ENCODE peak calls at places on chromosome 22, in seven cellular contexts. One of them, this sample, is unnamed.

GRCh38 chr22:22076937-22077703 is 94.5 kb upstream of the TOP3B start:
- DNase-seq in MCF 10A: peak; percentile 73
- DNase-seq in iris pigment epithelial cell: peak; percentile 52
- DNase-seq in PC-3: peak; percentile 38
- DNase-seq in stimulated activated CD4-positive, alpha-beta T cell treated with anti-CD3 and anti-CD28 coated beads, Interleukin-2, amount 100 ng/mL, for 48 hours: no peak
- DNase-seq in SW 1271: no peak
- DNase-seq in amygdala: no peak
- DNase-seq in this sample: no peak

GRCh38 chr22:35115515-35115914 is 49.6 kb downstream of the ISX start:
- DNase-seq in iris pigment epithelial cell: no peak
- DNase-seq in amygdala: no peak
- DNase-seq in stimulated activated CD4-positive, alpha-beta T cell treated with anti-CD3 and anti-CD28 coated beads, Interleukin-2, amount 100 ng/mL, for 48 hours: no peak
- DNase-seq in PC-3: no peak
- DNase-seq in SW 1271: no peak
- DNase-seq in MCF 10A: no peak
- DNase-seq in this sample: no peak

GRCh38 chr22:50089231-50090140 is at the start of gene MOV10L1:
- DNase-seq in iris pigment epithelial cell: peak; percentile 24
- DNase-seq in amygdala: no peak
- DNase-seq in SW 1271: no peak
- DNase-seq in MCF 10A: no peak
- DNase-seq in stimulated activated CD4-positive, alpha-beta T cell treated with anti-CD3 and anti-CD28 coated beads, Interleukin-2, amount 100 ng/mL, for 48 hours: no peak
- DNase-seq in PC-3: no peak
- DNase-seq in this sample: no peak

GRCh38 chr22:36871669-36872081 is 10.9 kb downstream of the NCF4 start:
- DNase-seq in amygdala: no peak
- DNase-seq in MCF 10A: peak; percentile 78
- DNase-seq in SW 1271: no peak
- DNase-seq in stimulated activated CD4-positive, alpha-beta T cell treated with anti-CD3 and anti-CD28 coated beads, Interleukin-2, amount 100 ng/mL, for 48 hours: no peak
- DNase-seq in iris pigment epithelial cell: no peak
- DNase-seq in PC-3: peak; percentile 78
- DNase-seq in this sample: no peak

GRCh38 chr22:36323182-36323854 is 64.4 kb downstream of the MYH9 start:
- DNase-seq in PC-3: no peak
- DNase-seq in amygdala: peak; percentile 39
- DNase-seq in SW 1271: no peak
- DNase-seq in MCF 10A: no peak
- DNase-seq in stimulated activated CD4-positive, alpha-beta T cell treated with anti-CD3 and anti-CD28 coated beads, Interleukin-2, amount 100 ng/mL, for 48 hours: no peak
- DNase-seq in iris pigment epithelial cell: peak; percentile 67
- DNase-seq in this sample: peak; percentile 71

GRCh38 chr22:36790648-36791047 is 14.7 kb upstream of the IFT27 start:
- DNase-seq in SW 1271: no peak
- DNase-seq in stimulated activated CD4-positive, alpha-beta T cell treated with anti-CD3 and anti-CD28 coated beads, Interleukin-2, amount 100 ng/mL, for 48 hours: peak; percentile 26
- DNase-seq in PC-3: no peak
- DNase-seq in amygdala: no peak
- DNase-seq in MCF 10A: no peak
- DNase-seq in iris pigment epithelial cell: no peak
- DNase-seq in this sample: no peak

GRCh38 chr22:21669026-21669425 is 3.2 kb downstream of the PPIL2 start:
- DNase-seq in PC-3: peak; percentile 55
- DNase-seq in iris pigment epithelial cell: no peak
- DNase-seq in MCF 10A: no peak
- DNase-seq in SW 1271: no peak
- DNase-seq in amygdala: no peak
- DNase-seq in stimulated activated CD4-positive, alpha-beta T cell treated with anti-CD3 and anti-CD28 coated beads, Interleukin-2, amount 100 ng/mL, for 48 hours: no peak
- DNase-seq in this sample: no peak

GRCh38 chr22:19361501-19362103 is 69.9 kb downstream of the HIRA start:
- DNase-seq in amygdala: no peak
- DNase-seq in stimulated activated CD4-positive, alpha-beta T cell treated with anti-CD3 and anti-CD28 coated beads, Interleukin-2, amount 100 ng/mL, for 48 hours: no peak
- DNase-seq in SW 1271: no peak
- DNase-seq in iris pigment epithelial cell: peak; percentile 12
- DNase-seq in PC-3: no peak
- DNase-seq in MCF 10A: no peak
- DNase-seq in this sample: no peak

GRCh38 chr22:37627545-37627944 is 11.9 kb upstream of the SH3BP1 start:
- DNase-seq in MCF 10A: no peak
- DNase-seq in iris pigment epithelial cell: no peak
- DNase-seq in PC-3: no peak
- DNase-seq in amygdala: no peak
- DNase-seq in SW 1271: no peak
- DNase-seq in stimulated activated CD4-positive, alpha-beta T cell treated with anti-CD3 and anti-CD28 coated beads, Interleukin-2, amount 100 ng/mL, for 48 hours: no peak
- DNase-seq in this sample: no peak

GRCh38 chr22:19783531-19784395 is 23.2 kb downstream of the TBX1 start:
- DNase-seq in MCF 10A: no peak
- DNase-seq in stimulated activated CD4-positive, alpha-beta T cell treated with anti-CD3 and anti-CD28 coated beads, Interleukin-2, amount 100 ng/mL, for 48 hours: no peak
- DNase-seq in PC-3: no peak
- DNase-seq in iris pigment epithelial cell: no peak
- DNase-seq in SW 1271: no peak
- DNase-seq in amygdala: no peak
- DNase-seq in this sample: no peak

GRCh38 chr22:47534150-47535133 is 772.0 kb downstream of the TBC1D22A start:
- DNase-seq in SW 1271: no peak
- DNase-seq in PC-3: no peak
- DNase-seq in iris pigment epithelial cell: no peak
- DNase-seq in MCF 10A: no peak
- DNase-seq in amygdala: no peak
- DNase-seq in stimulated activated CD4-positive, alpha-beta T cell treated with anti-CD3 and anti-CD28 coated beads, Interleukin-2, amount 100 ng/mL, for 48 hours: no peak
- DNase-seq in this sample: no peak

GRCh38 chr22:32557424-32557823 is 82.8 kb downstream of the FBXO7 start:
- DNase-seq in stimulated activated CD4-positive, alpha-beta T cell treated with anti-CD3 and anti-CD28 coated beads, Interleukin-2, amount 100 ng/mL, for 48 hours: no peak
- DNase-seq in iris pigment epithelial cell: no peak
- DNase-seq in PC-3: no peak
- DNase-seq in MCF 10A: no peak
- DNase-seq in SW 1271: no peak
- DNase-seq in amygdala: no peak
- DNase-seq in this sample: peak; percentile 84

GRCh38 chr22:31277741-31278642 is 14.3 kb downstream of the PIK3IP1 start:
- DNase-seq in stimulated activated CD4-positive, alpha-beta T cell treated with anti-CD3 and anti-CD28 coated beads, Interleukin-2, amount 100 ng/mL, for 48 hours: no peak
- DNase-seq in PC-3: no peak
- DNase-seq in MCF 10A: no peak
- DNase-seq in SW 1271: no peak
- DNase-seq in amygdala: no peak
- DNase-seq in iris pigment epithelial cell: no peak
- DNase-seq in this sample: no peak

GRCh38 chr22:39129746-39130145 is 22.7 kb downstream of the CBX7 start:
- DNase-seq in iris pigment epithelial cell: no peak
- DNase-seq in SW 1271: no peak
- DNase-seq in PC-3: no peak
- DNase-seq in MCF 10A: no peak
- DNase-seq in stimulated activated CD4-positive, alpha-beta T cell treated with anti-CD3 and anti-CD28 coated beads, Interleukin-2, amount 100 ng/mL, for 48 hours: no peak
- DNase-seq in amygdala: no peak
- DNase-seq in this sample: no peak

GRCh38 chr22:27799334-27800249 is 2.0 kb downstream of the MN1 start:
- DNase-seq in PC-3: peak; percentile 22
- DNase-seq in SW 1271: no peak
- DNase-seq in MCF 10A: peak; percentile 22
- DNase-seq in amygdala: no peak
- DNase-seq in stimulated activated CD4-positive, alpha-beta T cell treated with anti-CD3 and anti-CD28 coated beads, Interleukin-2, amount 100 ng/mL, for 48 hours: no peak
- DNase-seq in iris pigment epithelial cell: peak; percentile 11
- DNase-seq in this sample: peak; percentile 50

GRCh38 chr22:22558071-22558971 is 744 bp downstream of the PRAME start:
- DNase-seq in SW 1271: no peak
- DNase-seq in stimulated activated CD4-positive, alpha-beta T cell treated with anti-CD3 and anti-CD28 coated beads, Interleukin-2, amount 100 ng/mL, for 48 hours: no peak
- DNase-seq in MCF 10A: no peak
- DNase-seq in iris pigment epithelial cell: no peak
- DNase-seq in amygdala: no peak
- DNase-seq in PC-3: no peak
- DNase-seq in this sample: no peak

GRCh38 chr22:30485362-30485988 is 13.7 kb upstream of the SEC14L3 start:
- DNase-seq in iris pigment epithelial cell: peak; percentile 26
- DNase-seq in MCF 10A: peak; percentile 64
- DNase-seq in stimulated activated CD4-positive, alpha-beta T cell treated with anti-CD3 and anti-CD28 coated beads, Interleukin-2, amount 100 ng/mL, for 48 hours: peak; percentile 78
- DNase-seq in SW 1271: no peak
- DNase-seq in amygdala: peak; percentile 26
- DNase-seq in PC-3: peak; percentile 59
- DNase-seq in this sample: peak; percentile 50

GRCh38 chr22:25700996-25701815 is 40.8 kb upstream of the MYO18B start:
- DNase-seq in MCF 10A: no peak
- DNase-seq in amygdala: peak; percentile 33
- DNase-seq in PC-3: no peak
- DNase-seq in SW 1271: no peak
- DNase-seq in iris pigment epithelial cell: peak; percentile 30
- DNase-seq in stimulated activated CD4-positive, alpha-beta T cell treated with anti-CD3 and anti-CD28 coated beads, Interleukin-2, amount 100 ng/mL, for 48 hours: no peak
- DNase-seq in this sample: no peak

GRCh38 chr22:48929276-48929790 is 898.3 kb downstream of the BRD1 start:
- DNase-seq in iris pigment epithelial cell: no peak
- DNase-seq in SW 1271: no peak
- DNase-seq in MCF 10A: no peak
- DNase-seq in PC-3: no peak
- DNase-seq in stimulated activated CD4-positive, alpha-beta T cell treated with anti-CD3 and anti-CD28 coated beads, Interleukin-2, amount 100 ng/mL, for 48 hours: no peak
- DNase-seq in amygdala: no peak
- DNase-seq in this sample: no peak

GRCh38 chr22:20037419-20037818 is 16.5 kb downstream of the TANGO2 start:
- DNase-seq in iris pigment epithelial cell: no peak
- DNase-seq in amygdala: no peak
- DNase-seq in stimulated activated CD4-positive, alpha-beta T cell treated with anti-CD3 and anti-CD28 coated beads, Interleukin-2, amount 100 ng/mL, for 48 hours: no peak
- DNase-seq in MCF 10A: no peak
- DNase-seq in SW 1271: no peak
- DNase-seq in PC-3: no peak
- DNase-seq in this sample: no peak

GRCh38 chr22:28418063-28418462 is 261.6 kb downstream of the TTC28 start:
- DNase-seq in iris pigment epithelial cell: no peak
- DNase-seq in SW 1271: no peak
- DNase-seq in MCF 10A: no peak
- DNase-seq in amygdala: no peak
- DNase-seq in PC-3: no peak
- DNase-seq in stimulated activated CD4-positive, alpha-beta T cell treated with anti-CD3 and anti-CD28 coated beads, Interleukin-2, amount 100 ng/mL, for 48 hours: no peak
- DNase-seq in this sample: no peak

GRCh38 chr22:47275479-47276218 is 513.2 kb downstream of the TBC1D22A start:
- DNase-seq in amygdala: no peak
- DNase-seq in PC-3: peak; percentile 78
- DNase-seq in SW 1271: no peak
- DNase-seq in MCF 10A: peak; percentile 67
- DNase-seq in iris pigment epithelial cell: peak; percentile 4
- DNase-seq in stimulated activated CD4-positive, alpha-beta T cell treated with anti-CD3 and anti-CD28 coated beads, Interleukin-2, amount 100 ng/mL, for 48 hours: no peak
- DNase-seq in this sample: no peak

GRCh38 chr22:20130739-20131592 is 638 bp upstream of the ZDHHC8 start:
- DNase-seq in SW 1271: peak; percentile 44
- DNase-seq in PC-3: peak; percentile 67
- DNase-seq in iris pigment epithelial cell: peak; percentile 88
- DNase-seq in MCF 10A: peak; percentile 65
- DNase-seq in stimulated activated CD4-positive, alpha-beta T cell treated with anti-CD3 and anti-CD28 coated beads, Interleukin-2, amount 100 ng/mL, for 48 hours: peak; percentile 72
- DNase-seq in amygdala: peak; percentile 74
- DNase-seq in this sample: peak; percentile 85

GRCh38 chr22:47775686-47776085 is 1013.2 kb downstream of the TBC1D22A start:
- DNase-seq in MCF 10A: no peak
- DNase-seq in iris pigment epithelial cell: no peak
- DNase-seq in stimulated activated CD4-positive, alpha-beta T cell treated with anti-CD3 and anti-CD28 coated beads, Interleukin-2, amount 100 ng/mL, for 48 hours: no peak
- DNase-seq in PC-3: peak; percentile 77
- DNase-seq in amygdala: no peak
- DNase-seq in SW 1271: no peak
- DNase-seq in this sample: no peak

GRCh38 chr22:17637490-17638181 is 921 bp upstream of the BCL2L13 start:
- DNase-seq in amygdala: no peak
- DNase-seq in PC-3: no peak
- DNase-seq in SW 1271: no peak
- DNase-seq in MCF 10A: no peak
- DNase-seq in stimulated activated CD4-positive, alpha-beta T cell treated with anti-CD3 and anti-CD28 coated beads, Interleukin-2, amount 100 ng/mL, for 48 hours: no peak
- DNase-seq in iris pigment epithelial cell: no peak
- DNase-seq in this sample: no peak

GRCh38 chr22:23376256-23376655 is 195.9 kb downstream of the BCR start:
- DNase-seq in stimulated activated CD4-positive, alpha-beta T cell treated with anti-CD3 and anti-CD28 coated beads, Interleukin-2, amount 100 ng/mL, for 48 hours: peak; percentile 37
- DNase-seq in PC-3: peak; percentile 42
- DNase-seq in iris pigment epithelial cell: peak; percentile 4
- DNase-seq in amygdala: no peak
- DNase-seq in MCF 10A: peak; percentile 47
- DNase-seq in SW 1271: no peak
- DNase-seq in this sample: peak; percentile 13

GRCh38 chr22:31248138-31248745 is 36.1 kb downstream of the LIMK2 start:
- DNase-seq in PC-3: peak; percentile 52
- DNase-seq in amygdala: no peak
- DNase-seq in stimulated activated CD4-positive, alpha-beta T cell treated with anti-CD3 and anti-CD28 coated beads, Interleukin-2, amount 100 ng/mL, for 48 hours: peak; percentile 30
- DNase-seq in iris pigment epithelial cell: peak; percentile 98
- DNase-seq in MCF 10A: peak; percentile 95
- DNase-seq in SW 1271: no peak
- DNase-seq in this sample: peak; percentile 96

GRCh38 chr22:17724241-17724640 is 50.0 kb downstream of the BID start:
- DNase-seq in amygdala: no peak
- DNase-seq in PC-3: no peak
- DNase-seq in MCF 10A: no peak
- DNase-seq in stimulated activated CD4-positive, alpha-beta T cell treated with anti-CD3 and anti-CD28 coated beads, Interleukin-2, amount 100 ng/mL, for 48 hours: no peak
- DNase-seq in iris pigment epithelial cell: no peak
- DNase-seq in SW 1271: no peak
- DNase-seq in this sample: no peak

GRCh38 chr22:40279017-40279416 is 67.3 kb upstream of the ADSL start:
- DNase-seq in amygdala: no peak
- DNase-seq in SW 1271: no peak
- DNase-seq in stimulated activated CD4-positive, alpha-beta T cell treated with anti-CD3 and anti-CD28 coated beads, Interleukin-2, amount 100 ng/mL, for 48 hours: no peak
- DNase-seq in PC-3: no peak
- DNase-seq in MCF 10A: no peak
- DNase-seq in iris pigment epithelial cell: no peak
- DNase-seq in this sample: no peak

GRCh38 chr22:48320671-48321515 is 1506.8 kb downstream of the BRD1 start:
- DNase-seq in amygdala: no peak
- DNase-seq in MCF 10A: no peak
- DNase-seq in iris pigment epithelial cell: no peak
- DNase-seq in PC-3: no peak
- DNase-seq in stimulated activated CD4-positive, alpha-beta T cell treated with anti-CD3 and anti-CD28 coated beads, Interleukin-2, amount 100 ng/mL, for 48 hours: no peak
- DNase-seq in SW 1271: no peak
- DNase-seq in this sample: no peak

GRCh38 chr22:50258361-50259292 is 2.9 kb downstream of the MAPK12 start:
- DNase-seq in stimulated activated CD4-positive, alpha-beta T cell treated with anti-CD3 and anti-CD28 coated beads, Interleukin-2, amount 100 ng/mL, for 48 hours: no peak
- DNase-seq in iris pigment epithelial cell: no peak
- DNase-seq in SW 1271: no peak
- DNase-seq in MCF 10A: no peak
- DNase-seq in PC-3: no peak
- DNase-seq in amygdala: no peak
- DNase-seq in this sample: no peak

GRCh38 chr22:43308451-43309235 is 34.5 kb downstream of the SCUBE1 start:
- DNase-seq in SW 1271: no peak
- DNase-seq in PC-3: no peak
- DNase-seq in amygdala: no peak
- DNase-seq in stimulated activated CD4-positive, alpha-beta T cell treated with anti-CD3 and anti-CD28 coated beads, Interleukin-2, amount 100 ng/mL, for 48 hours: no peak
- DNase-seq in iris pigment epithelial cell: no peak
- DNase-seq in MCF 10A: no peak
- DNase-seq in this sample: no peak

GRCh38 chr22:35218079-35218478 is 39.2 kb upstream of the HMGXB4 start:
- DNase-seq in PC-3: peak; percentile 5
- DNase-seq in SW 1271: no peak
- DNase-seq in amygdala: no peak
- DNase-seq in iris pigment epithelial cell: peak; percentile 16
- DNase-seq in stimulated activated CD4-positive, alpha-beta T cell treated with anti-CD3 and anti-CD28 coated beads, Interleukin-2, amount 100 ng/mL, for 48 hours: no peak
- DNase-seq in MCF 10A: peak; percentile 13
- DNase-seq in this sample: no peak

GRCh38 chr22:27628341-27628740 is 173.2 kb downstream of the MN1 start:
- DNase-seq in MCF 10A: no peak
- DNase-seq in stimulated activated CD4-positive, alpha-beta T cell treated with anti-CD3 and anti-CD28 coated beads, Interleukin-2, amount 100 ng/mL, for 48 hours: no peak
- DNase-seq in PC-3: no peak
- DNase-seq in amygdala: no peak
- DNase-seq in iris pigment epithelial cell: no peak
- DNase-seq in SW 1271: no peak
- DNase-seq in this sample: no peak

GRCh38 chr22:34604312-34604711 is 461.6 kb upstream of the ISX start:
- DNase-seq in SW 1271: no peak
- DNase-seq in iris pigment epithelial cell: no peak
- DNase-seq in MCF 10A: no peak
- DNase-seq in stimulated activated CD4-positive, alpha-beta T cell treated with anti-CD3 and anti-CD28 coated beads, Interleukin-2, amount 100 ng/mL, for 48 hours: no peak
- DNase-seq in PC-3: no peak
- DNase-seq in amygdala: no peak
- DNase-seq in this sample: no peak

GRCh38 chr22:41001722-41002122 is 50.5 kb downstream of the RBX1 start:
- DNase-seq in iris pigment epithelial cell: peak; percentile 62
- DNase-seq in stimulated activated CD4-positive, alpha-beta T cell treated with anti-CD3 and anti-CD28 coated beads, Interleukin-2, amount 100 ng/mL, for 48 hours: no peak
- DNase-seq in SW 1271: no peak
- DNase-seq in PC-3: peak; percentile 63
- DNase-seq in MCF 10A: peak; percentile 61
- DNase-seq in amygdala: no peak
- DNase-seq in this sample: peak; percentile 53

GRCh38 chr22:19872779-19873137 is 18.1 kb upstream of the GNB1L start:
- DNase-seq in amygdala: no peak
- DNase-seq in PC-3: no peak
- DNase-seq in SW 1271: no peak
- DNase-seq in iris pigment epithelial cell: no peak
- DNase-seq in stimulated activated CD4-positive, alpha-beta T cell treated with anti-CD3 and anti-CD28 coated beads, Interleukin-2, amount 100 ng/mL, for 48 hours: no peak
- DNase-seq in MCF 10A: no peak
- DNase-seq in this sample: no peak

GRCh38 chr22:32245042-32245441 is 10.1 kb downstream of the SLC5A4 start:
- DNase-seq in iris pigment epithelial cell: no peak
- DNase-seq in stimulated activated CD4-positive, alpha-beta T cell treated with anti-CD3 and anti-CD28 coated beads, Interleukin-2, amount 100 ng/mL, for 48 hours: no peak
- DNase-seq in MCF 10A: no peak
- DNase-seq in amygdala: no peak
- DNase-seq in PC-3: no peak
- DNase-seq in SW 1271: no peak
- DNase-seq in this sample: no peak